ENCODE peak calls at places on chromosomes 13 and 19, in seven cellular contexts. D is BJ, L is AG09309, N is testis, X is progenitor cell of endocrine pancreas, C is glutamatergic neuron, E is ascending aorta. V is an unnamed sample.

GRCh38 chr19:35135389-35135909 is 590 bp upstream of the LGI4 start:
- DNase-seq in C (peak), N (peak), L (no peak), X (peak), E (no peak), D (no peak), V (peak)

GRCh38 chr13:50574731-50575130 is 268.8 kb downstream of the DLEU7 start:
- DNase-seq in L (peak), D (peak), X (no peak), N (no peak), C (no peak), E (no peak), V (no peak)

GRCh38 chr19:43362179-43362578 is 8.7 kb downstream of the CD177 start:
- DNase-seq in D (no peak), L (no peak), E (no peak), C (no peak), X (no peak), N (no peak), V (no peak)

GRCh38 chr19:1248454-1249297 is at the start of gene MIDN:
- DNase-seq in E (no peak), L (no peak), X (peak), N (peak), C (peak), D (no peak), V (peak)

GRCh38 chr13:80778302-80778701 is 437.4 kb upstream of the SPRY2 start:
- DNase-seq in C (no peak), X (no peak), L (no peak), D (no peak), E (no peak), N (no peak), V (no peak)

GRCh38 chr19:4914736-4915501 is 5.6 kb downstream of the UHRF1 start:
- DNase-seq in X (no peak), C (no peak), D (peak), E (no peak), N (peak), L (peak), V (peak)

GRCh38 chr19:50332264-50333038 is 3.3 kb upstream of the KCNC3 start:
- DNase-seq in N (no peak), C (no peak), D (no peak), E (no peak), L (no peak), X (peak), V (peak)

GRCh38 chr19:55069137-55069858 is 6.3 kb upstream of the RDH13 start:
- DNase-seq in X (no peak), E (no peak), N (no peak), L (no peak), C (peak), D (no peak), V (peak)

GRCh38 chr13:59776924-59777690 is 386.6 kb downstream of the DIAPH3 start:
- DNase-seq in D (peak), X (no peak), N (no peak), C (no peak), E (no peak), L (peak), V (no peak)

GRCh38 chr13:24184855-24185254 is 24.3 kb downstream of the SPATA13 start:
- DNase-seq in L (no peak), E (no peak), D (no peak), X (no peak), C (no peak), N (peak), V (no peak)

GRCh38 chr19:2648528-2648937 is 54.0 kb downstream of the GNG7 start:
- DNase-seq in D (no peak), E (no peak), X (peak), N (peak), L (peak), C (peak), V (peak)

GRCh38 chr13:114096811-114097503 is 35.5 kb downstream of the RASA3 start:
- DNase-seq in D (no peak), X (no peak), L (no peak), C (no peak), E (no peak), N (no peak), V (no peak)

GRCh38 chr19:48877900-48878218 is 5.6 kb downstream of the PPP1R15A start:
- DNase-seq in X (no peak), L (no peak), C (no peak), D (no peak), N (no peak), E (no peak), V (no peak)

GRCh38 chr19:52722062-52723005 is 12.5 kb downstream of the ZNF611 start:
- DNase-seq in X (no peak), C (no peak), L (peak), E (no peak), D (peak), N (no peak), V (no peak)

GRCh38 chr13:95073826-95074345 is 227.4 kb downstream of the ABCC4 start:
- DNase-seq in N (no peak), X (no peak), L (no peak), C (no peak), D (peak), E (no peak), V (no peak)

GRCh38 chr13:19184176-19184575 is 2.6 kb upstream of the TUBA3C start:
- DNase-seq in X (no peak), N (peak), C (no peak), D (no peak), L (no peak), E (no peak), V (no peak)

GRCh38 chr19:11361037-11361770 is 6.0 kb downstream of the PLPPR2 start:
- DNase-seq in C (peak), N (peak), L (no peak), E (no peak), X (peak), D (no peak), V (no peak)

GRCh38 chr13:113880651-113881611 is 17.1 kb upstream of the GAS6 start:
- DNase-seq in E (no peak), D (no peak), X (no peak), C (no peak), N (no peak), L (no peak), V (no peak)

GRCh38 chr13:28476919-28477708 is 17.8 kb downstream of the FLT1 start:
- DNase-seq in D (no peak), X (no peak), E (no peak), C (no peak), L (no peak), N (no peak), V (no peak)
- TF ChIP-seq CTCF in D (no peak), X (no peak), E (no peak), C (no peak), L (no peak), N (no peak), V (no peak)

DNA sequence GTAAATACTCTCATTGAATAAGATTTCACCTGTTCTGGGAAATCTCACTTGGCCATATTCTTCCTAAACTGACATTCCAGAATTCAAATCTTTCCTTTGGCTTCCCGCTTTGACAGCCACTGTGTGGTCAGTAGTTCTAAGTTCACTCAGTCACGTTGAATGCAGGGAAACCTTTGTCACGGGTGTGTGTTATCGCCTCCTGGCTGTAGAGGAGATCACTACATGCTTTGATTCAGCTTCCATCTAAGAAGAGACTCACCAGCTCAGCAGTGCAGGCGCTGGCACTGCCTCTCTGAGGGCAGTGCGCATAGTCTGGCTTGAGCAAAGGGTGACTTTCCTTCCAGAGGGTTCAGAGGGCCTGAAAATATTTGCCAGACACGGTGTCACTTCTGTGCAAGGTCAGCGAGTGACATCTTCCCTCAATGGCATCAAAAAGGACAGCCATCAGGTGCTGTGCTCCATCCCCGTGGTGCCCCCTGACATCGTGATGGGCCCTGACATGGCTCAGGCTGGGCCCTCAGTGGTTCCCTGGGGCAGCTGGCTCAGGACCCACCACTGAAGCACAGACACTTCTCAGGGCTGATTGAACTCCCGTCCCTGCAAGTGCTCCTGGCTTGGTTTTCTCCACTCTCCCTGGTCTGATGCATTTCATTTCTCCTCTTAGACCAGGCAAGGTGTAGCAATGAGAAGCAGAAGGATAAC is 635.4 kb upstream of the ARGLU1 start:
- DNase-seq in E (no peak), L (no peak), C (peak), D (no peak), N (peak), X (no peak), V (peak)
- TF ChIP-seq CTCF in E (no peak), L (peak), C (peak), D (peak), N (no peak), X (peak), V (no peak)

GRCh38 chr19:29290853-29291252 is 77.9 kb upstream of the UQCRFS1 start:
- DNase-seq in E (no peak), N (no peak), C (no peak), D (no peak), L (no peak), X (no peak), V (no peak)
- TF ChIP-seq CTCF in E (no peak), N (no peak), C (no peak), D (no peak), L (no peak), X (no peak), V (no peak)

GRCh38 chr13:92716749-92717148 is 509.9 kb upstream of the GPC6 start:
- DNase-seq in D (no peak), L (no peak), C (no peak), N (no peak), E (no peak), X (no peak), V (no peak)
- TF ChIP-seq CTCF in D (no peak), L (peak), C (no peak), N (no peak), E (peak), X (no peak), V (no peak)

GRCh38 chr19:20051841-20052768 is 12.8 kb upstream of the ZNF682 start:
- DNase-seq in X (peak), D (peak), C (peak), L (peak), E (peak), N (peak), V (peak)
- TF ChIP-seq CTCF in X (peak), D (peak), C (no peak), L (peak), E (peak), N (no peak), V (no peak)

V was measured in GM20000.